ENCODE peak calls at places on chromosomes 16 and 17, in eight cellular contexts. S, O, P, D, R, J, A and F are unnamed samples.

GRCh38 chr16:56793504-56793903 is 63.6 kb downstream of the NUP93 start:
- DNase-seq in R (peak), J (peak), A (no peak), D (peak), O (no peak), S (no peak), P (no peak), F (peak)

GRCh38 chr16:28219283-28219682 is 7.5 kb upstream of the XPO6 start:
- DNase-seq in S (no peak), R (no peak), O (no peak), A (no peak), D (peak), P (no peak), J (no peak), F (no peak)

GRCh38 chr17:20202141-20202574 is 193.0 kb downstream of the SPECC1 start:
- DNase-seq in D (no peak), S (no peak), R (no peak), J (no peak), A (no peak), O (no peak), P (no peak), F (no peak)

GRCh38 chr17:71023631-71024030 is 854.3 kb downstream of the KCNJ2 start:
- DNase-seq in J (no peak), S (no peak), O (no peak), A (no peak), R (peak), P (no peak), D (no peak), F (no peak)

GRCh38 chr16:12271006-12271405 is 294.5 kb downstream of the SNX29 start:
- DNase-seq in P (no peak), D (peak), R (peak), J (no peak), O (no peak), S (no peak), A (no peak), F (peak)

GRCh38 chr16:2498531-2499253 is 15.1 kb upstream of the ATP6V0C start:
- DNase-seq in S (no peak), D (no peak), O (no peak), P (no peak), A (no peak), J (no peak), R (no peak), F (no peak)

GRCh38 chr17:48023408-48024148 is 14.0 kb downstream of the COPZ2 start:
- DNase-seq in S (no peak), J (peak), A (no peak), O (peak), P (no peak), D (peak), R (peak), F (peak)

GRCh38 chr17:3959295-3959899 is 4.8 kb downstream of the ATP2A3 start:
- DNase-seq in P (no peak), R (peak), O (no peak), D (peak), S (no peak), J (peak), A (no peak), F (peak)

GRCh38 chr17:58120195-58120822 is 27.9 kb upstream of the OR4D1 start:
- DNase-seq in S (no peak), J (peak), D (peak), A (peak), R (no peak), O (peak), P (no peak), F (peak)

GRCh38 chr16:29231231-29231630 is 175.3 kb downstream of the NPIPB11 start:
- DNase-seq in P (no peak), S (no peak), J (no peak), D (peak), O (no peak), A (no peak), R (no peak), F (peak)

GRCh38 chr16:13780841-13781553 is 139.0 kb upstream of the ERCC4 start:
- DNase-seq in P (no peak), A (no peak), O (no peak), S (no peak), J (no peak), R (peak), D (no peak), F (no peak)

GRCh38 chr16:69494993-69495392 is 70.6 kb downstream of the CYB5B start:
- DNase-seq in D (no peak), P (no peak), S (peak), R (no peak), A (no peak), O (no peak), J (no peak), F (peak)

GRCh38 chr17:40499551-40500189 is 1.8 kb downstream of the TNS4 start:
- DNase-seq in R (peak), P (no peak), J (peak), O (peak), A (no peak), D (peak), S (no peak), F (peak)

GRCh38 chr17:1067282-1067956 is 70.5 kb downstream of the TIMM22 start:
- DNase-seq in O (peak), S (no peak), A (no peak), R (no peak), J (no peak), D (no peak), P (no peak), F (peak)

GRCh38 chr16:13335894-13336293 is 434.5 kb downstream of the SHISA9 start:
- DNase-seq in S (no peak), D (no peak), P (no peak), R (peak), J (no peak), A (no peak), O (no peak), F (no peak)

GRCh38 chr17:81667754-81668153 is 1.2 kb downstream of the CCDC137 start:
- DNase-seq in D (no peak), P (no peak), J (no peak), S (no peak), R (no peak), O (no peak), A (no peak), F (peak)

GRCh38 chr17:41697122-41697962 is 8.7 kb downstream of the EIF1 start:
- DNase-seq in P (no peak), R (no peak), O (peak), A (no peak), J (peak), D (peak), S (no peak), F (peak)